ENCODE peak calls at places on chromosomes 2 and 18, in ten cellular contexts. One of them, this sample, is unnamed. For H3K4me1, the result is how much of the 10 kb centered on the place peaks cover.

GRCh38 chr2:6081542-6081872 is 389.3 kb downstream of the SOX11 start:
- DNase-seq in PC-3: no peak
- DNase-seq in stomach: no peak
- DNase-seq in neural progenitor cell: peak
- DNase-seq in adrenal gland: no peak
- DNase-seq in CD8-positive, alpha-beta T cell: no peak
- DNase-seq in endothelial cell of umbilical vein: no peak
- DNase-seq in cardiac muscle cell: no peak
- DNase-seq in heart right ventricle: no peak
- DNase-seq in GM23248: no peak
- DNase-seq in this sample: no peak

GRCh38 chr18:49041677-49042570 is 91.2 kb upstream of the SMAD7 start:
- DNase-seq in CD8-positive, alpha-beta T cell: no peak
- DNase-seq in adrenal gland: peak
- DNase-seq in heart right ventricle: peak
- DNase-seq in GM23248: peak
- DNase-seq in endothelial cell of umbilical vein: peak
- DNase-seq in cardiac muscle cell: peak
- DNase-seq in PC-3: peak
- DNase-seq in neural progenitor cell: peak
- DNase-seq in stomach: peak
- DNase-seq in this sample: peak

GRCh38 chr2:202079289-202079688 is 6.2 kb downstream of the KIAA2012 start:
- DNase-seq in heart right ventricle: no peak
- DNase-seq in cardiac muscle cell: no peak
- DNase-seq in endothelial cell of umbilical vein: no peak
- DNase-seq in GM23248: no peak
- DNase-seq in PC-3: no peak
- DNase-seq in CD8-positive, alpha-beta T cell: no peak
- DNase-seq in adrenal gland: no peak
- DNase-seq in neural progenitor cell: no peak
- DNase-seq in stomach: no peak
- DNase-seq in this sample: no peak

GRCh38 chr2:186592137-186592875 is 2.5 kb downstream of the ITGAV start:
- DNase-seq in CD8-positive, alpha-beta T cell: no peak
- DNase-seq in PC-3: no peak
- DNase-seq in heart right ventricle: no peak
- DNase-seq in stomach: no peak
- DNase-seq in endothelial cell of umbilical vein: peak
- DNase-seq in adrenal gland: no peak
- DNase-seq in cardiac muscle cell: no peak
- DNase-seq in GM23248: peak
- DNase-seq in neural progenitor cell: no peak
- DNase-seq in this sample: no peak

GRCh38 chr2:134679740-134680139 is 39.1 kb downstream of the TMEM163 start:
- DNase-seq in endothelial cell of umbilical vein: no peak
- DNase-seq in PC-3: no peak
- DNase-seq in GM23248: no peak
- DNase-seq in stomach: no peak
- DNase-seq in cardiac muscle cell: no peak
- DNase-seq in adrenal gland: no peak
- DNase-seq in CD8-positive, alpha-beta T cell: no peak
- DNase-seq in neural progenitor cell: no peak
- DNase-seq in heart right ventricle: no peak
- DNase-seq in this sample: no peak

GRCh38 chr18:48228301-48228715 is 180.9 kb downstream of the ZBTB7C start:
- DNase-seq in heart right ventricle: peak
- DNase-seq in PC-3: peak
- DNase-seq in cardiac muscle cell: no peak
- DNase-seq in GM23248: peak
- DNase-seq in CD8-positive, alpha-beta T cell: no peak
- DNase-seq in endothelial cell of umbilical vein: no peak
- DNase-seq in neural progenitor cell: no peak
- DNase-seq in adrenal gland: peak
- DNase-seq in stomach: no peak
- DNase-seq in this sample: peak

GRCh38 chr2:218083352-218083676 is 14.3 kb downstream of the RUFY4 start:
- DNase-seq in GM23248: no peak
- DNase-seq in neural progenitor cell: no peak
- DNase-seq in CD8-positive, alpha-beta T cell: no peak
- DNase-seq in adrenal gland: no peak
- DNase-seq in cardiac muscle cell: no peak
- DNase-seq in endothelial cell of umbilical vein: no peak
- DNase-seq in PC-3: no peak
- DNase-seq in heart right ventricle: no peak
- DNase-seq in stomach: no peak
- DNase-seq in this sample: no peak

GRCh38 chr18:8946046-8946838 is 156.3 kb upstream of the NDUFV2 start:
- DNase-seq in PC-3: peak
- DNase-seq in adrenal gland: no peak
- DNase-seq in heart right ventricle: no peak
- DNase-seq in CD8-positive, alpha-beta T cell: no peak
- DNase-seq in neural progenitor cell: no peak
- DNase-seq in endothelial cell of umbilical vein: no peak
- DNase-seq in cardiac muscle cell: no peak
- DNase-seq in stomach: no peak
- DNase-seq in GM23248: peak
- DNase-seq in this sample: no peak

GRCh38 chr2:108267117-108267516 is 21.6 kb upstream of the SULT1C2 start:
- DNase-seq in GM23248: peak
- DNase-seq in heart right ventricle: no peak
- DNase-seq in CD8-positive, alpha-beta T cell: no peak
- DNase-seq in stomach: no peak
- DNase-seq in endothelial cell of umbilical vein: no peak
- DNase-seq in neural progenitor cell: no peak
- DNase-seq in cardiac muscle cell: no peak
- DNase-seq in adrenal gland: no peak
- DNase-seq in PC-3: peak
- DNase-seq in this sample: no peak

GRCh38 chr2:45834372-45834771 is 182.9 kb downstream of the PRKCE start:
- DNase-seq in neural progenitor cell: no peak
- DNase-seq in CD8-positive, alpha-beta T cell: no peak
- DNase-seq in PC-3: no peak
- DNase-seq in stomach: no peak
- DNase-seq in adrenal gland: no peak
- DNase-seq in GM23248: no peak
- DNase-seq in cardiac muscle cell: no peak
- DNase-seq in endothelial cell of umbilical vein: no peak
- DNase-seq in heart right ventricle: no peak
- DNase-seq in this sample: no peak

GRCh38 chr2:16199882-16200590 is 259.7 kb downstream of the MYCN start:
- DNase-seq in CD8-positive, alpha-beta T cell: no peak
- DNase-seq in endothelial cell of umbilical vein: no peak
- DNase-seq in adrenal gland: no peak
- DNase-seq in GM23248: no peak
- DNase-seq in PC-3: no peak
- DNase-seq in stomach: no peak
- DNase-seq in heart right ventricle: no peak
- DNase-seq in neural progenitor cell: no peak
- DNase-seq in cardiac muscle cell: no peak
- DNase-seq in this sample: no peak

GRCh38 chr18:31436825-31437224 is 10.7 kb upstream of the DSG3 start:
- DNase-seq in cardiac muscle cell: no peak
- DNase-seq in stomach: no peak
- DNase-seq in neural progenitor cell: no peak
- DNase-seq in GM23248: no peak
- DNase-seq in adrenal gland: no peak
- DNase-seq in PC-3: peak
- DNase-seq in CD8-positive, alpha-beta T cell: no peak
- DNase-seq in endothelial cell of umbilical vein: no peak
- DNase-seq in heart right ventricle: no peak
- DNase-seq in this sample: no peak
- H3K4me3 ChIP-seq in cardiac muscle cell: no peak
- H3K4me3 ChIP-seq in stomach: no peak
- H3K4me3 ChIP-seq in neural progenitor cell: no peak
- H3K4me3 ChIP-seq in GM23248: no peak
- H3K4me3 ChIP-seq in adrenal gland: no peak
- H3K4me3 ChIP-seq in PC-3: no peak
- H3K4me3 ChIP-seq in CD8-positive, alpha-beta T cell: no peak
- H3K4me3 ChIP-seq in endothelial cell of umbilical vein: no peak
- H3K4me3 ChIP-seq in heart right ventricle: no peak
- H3K4me3 ChIP-seq in this sample: no peak

DNA sequence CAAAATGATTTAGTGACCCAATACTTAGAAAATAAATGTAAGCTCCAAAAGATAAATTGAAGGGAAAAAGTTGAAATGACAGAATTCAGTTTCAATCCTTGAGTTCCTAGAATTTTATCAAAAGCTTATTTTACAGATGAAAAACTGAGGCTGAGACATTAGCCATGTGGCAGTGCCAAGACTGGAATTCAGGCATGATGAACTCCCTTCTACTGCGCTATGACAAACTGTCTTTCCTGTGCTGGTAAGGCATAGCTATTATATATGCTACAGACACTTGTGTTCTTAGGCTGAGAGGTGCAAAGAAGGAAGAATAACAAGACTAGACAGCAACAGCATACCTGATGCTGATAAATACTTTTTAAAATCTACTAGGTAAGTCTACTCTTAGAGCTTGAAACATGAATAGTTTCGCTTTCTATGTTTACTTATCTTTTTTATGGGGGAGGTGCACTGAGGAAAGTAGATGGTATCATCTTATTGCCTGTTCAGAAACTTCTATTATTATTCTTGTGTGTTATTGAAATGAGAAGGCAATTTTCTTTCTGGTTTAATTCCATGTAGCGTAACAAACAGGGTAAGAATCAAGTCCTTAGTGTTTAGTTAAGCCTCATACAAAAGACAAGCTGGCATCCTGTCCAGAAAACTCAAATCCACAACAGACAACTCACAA is 1.8 kb downstream of the TTC32 start:
- DNase-seq in CD8-positive, alpha-beta T cell: no peak
- DNase-seq in PC-3: peak
- DNase-seq in heart right ventricle: no peak
- DNase-seq in neural progenitor cell: no peak
- DNase-seq in GM23248: peak
- DNase-seq in adrenal gland: no peak
- DNase-seq in endothelial cell of umbilical vein: peak
- DNase-seq in stomach: no peak
- DNase-seq in cardiac muscle cell: no peak
- DNase-seq in this sample: no peak
- H3K27ac ChIP-seq in CD8-positive, alpha-beta T cell: peak
- H3K27ac ChIP-seq in PC-3: peak
- H3K27ac ChIP-seq in heart right ventricle: peak
- H3K27ac ChIP-seq in neural progenitor cell: no peak
- H3K27ac ChIP-seq in GM23248: peak
- H3K27ac ChIP-seq in adrenal gland: no peak
- H3K27ac ChIP-seq in endothelial cell of umbilical vein: peak
- H3K27ac ChIP-seq in stomach: peak
- H3K27ac ChIP-seq in cardiac muscle cell: no peak
- H3K27ac ChIP-seq in this sample: peak

DNA sequence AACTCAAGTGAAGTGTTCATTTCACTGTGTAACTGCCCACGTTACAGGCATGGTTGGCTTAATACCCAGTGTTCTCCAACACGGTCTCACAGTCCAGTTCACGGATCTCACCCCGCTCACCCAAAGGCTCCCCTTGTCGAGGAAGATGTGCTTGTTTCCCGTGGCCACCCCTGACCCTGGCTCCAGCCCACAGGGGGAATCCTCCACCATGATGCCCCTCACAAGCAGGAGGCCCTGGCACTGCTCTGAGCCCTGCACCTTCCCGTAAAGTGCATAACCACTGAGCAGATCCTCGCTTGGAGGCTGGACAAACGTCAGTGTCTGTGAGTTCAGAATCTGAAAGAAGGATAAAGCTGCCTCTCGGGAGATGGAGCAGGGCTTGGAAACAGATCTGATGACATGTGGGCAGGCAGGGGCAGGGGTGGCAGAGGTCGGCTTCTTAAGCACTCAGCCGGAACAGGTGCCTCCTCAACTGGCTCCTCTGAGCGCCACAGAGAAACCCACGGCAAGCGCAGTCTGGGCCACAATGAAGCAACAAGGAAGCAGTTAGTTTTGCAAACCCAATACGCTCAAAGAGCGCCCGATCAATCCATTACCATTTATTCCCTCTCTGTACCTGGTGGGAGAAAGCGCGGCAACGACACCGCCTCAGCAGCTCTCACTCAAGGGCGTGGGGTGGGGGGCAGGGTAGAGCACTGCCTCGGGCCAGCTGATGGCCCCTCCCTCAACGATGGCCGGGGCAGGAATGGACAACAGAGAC is 17.6 kb downstream of the HDAC4 start:
- DNase-seq in GM23248: no peak
- DNase-seq in heart right ventricle: no peak
- DNase-seq in neural progenitor cell: no peak
- DNase-seq in CD8-positive, alpha-beta T cell: no peak
- DNase-seq in cardiac muscle cell: no peak
- DNase-seq in adrenal gland: no peak
- DNase-seq in endothelial cell of umbilical vein: no peak
- DNase-seq in stomach: no peak
- DNase-seq in PC-3: no peak
- DNase-seq in this sample: no peak
- H3K4me1 ChIP-seq in GM23248: under half
- H3K4me1 ChIP-seq in heart right ventricle: under half
- H3K4me1 ChIP-seq in neural progenitor cell: under half
- H3K4me1 ChIP-seq in CD8-positive, alpha-beta T cell: under half
- H3K4me1 ChIP-seq in cardiac muscle cell: under half
- H3K4me1 ChIP-seq in adrenal gland: under half
- H3K4me1 ChIP-seq in endothelial cell of umbilical vein: under half
- H3K4me1 ChIP-seq in stomach: under half
- H3K4me1 ChIP-seq in PC-3: under half
- H3K4me1 ChIP-seq in this sample: under half

GRCh38 chr2:187655001-187655400 is 100.8 kb upstream of the TFPI start:
- DNase-seq in endothelial cell of umbilical vein: no peak
- DNase-seq in heart right ventricle: no peak
- DNase-seq in CD8-positive, alpha-beta T cell: no peak
- DNase-seq in cardiac muscle cell: no peak
- DNase-seq in adrenal gland: no peak
- DNase-seq in GM23248: no peak
- DNase-seq in PC-3: no peak
- DNase-seq in neural progenitor cell: no peak
- DNase-seq in stomach: no peak
- DNase-seq in this sample: no peak

GRCh38 chr2:187658952-187659525 is 104.8 kb upstream of the TFPI start:
- DNase-seq in endothelial cell of umbilical vein: peak
- DNase-seq in PC-3: peak
- DNase-seq in cardiac muscle cell: peak
- DNase-seq in CD8-positive, alpha-beta T cell: no peak
- DNase-seq in GM23248: peak
- DNase-seq in neural progenitor cell: peak
- DNase-seq in adrenal gland: no peak
- DNase-seq in heart right ventricle: no peak
- DNase-seq in stomach: no peak
- DNase-seq in this sample: no peak

GRCh38 chr2:187654535-187654934 is 100.3 kb upstream of the TFPI start:
- DNase-seq in PC-3: peak
- DNase-seq in stomach: peak
- DNase-seq in neural progenitor cell: no peak
- DNase-seq in endothelial cell of umbilical vein: no peak
- DNase-seq in adrenal gland: no peak
- DNase-seq in GM23248: no peak
- DNase-seq in cardiac muscle cell: no peak
- DNase-seq in heart right ventricle: peak
- DNase-seq in CD8-positive, alpha-beta T cell: no peak
- DNase-seq in this sample: no peak

DNA sequence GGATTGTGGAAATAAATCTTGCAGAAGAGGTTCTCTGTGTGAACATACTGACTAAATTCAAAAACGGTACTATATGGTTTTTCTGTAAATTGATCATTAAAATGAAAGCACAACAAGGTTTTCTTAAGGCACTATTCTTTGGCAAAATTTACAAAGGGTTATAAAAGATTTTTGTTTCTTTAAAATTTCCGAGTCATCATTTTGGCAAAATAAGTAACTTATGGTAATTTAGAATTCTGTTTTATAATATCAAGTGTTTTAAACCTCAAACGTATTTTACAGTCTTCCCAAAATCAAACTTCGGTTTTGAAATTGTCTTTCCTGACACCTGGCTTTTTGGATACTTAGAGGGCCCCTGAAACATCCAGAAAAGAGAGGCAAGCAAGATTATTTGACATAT is 101.9 kb upstream of the TFPI start:
- DNase-seq in stomach: no peak
- DNase-seq in GM23248: no peak
- DNase-seq in endothelial cell of umbilical vein: no peak
- DNase-seq in neural progenitor cell: no peak
- DNase-seq in PC-3: no peak
- DNase-seq in heart right ventricle: no peak
- DNase-seq in CD8-positive, alpha-beta T cell: no peak
- DNase-seq in adrenal gland: no peak
- DNase-seq in cardiac muscle cell: no peak
- DNase-seq in this sample: no peak
- H3K4me3 ChIP-seq in stomach: no peak
- H3K4me3 ChIP-seq in GM23248: no peak
- H3K4me3 ChIP-seq in endothelial cell of umbilical vein: no peak
- H3K4me3 ChIP-seq in neural progenitor cell: no peak
- H3K4me3 ChIP-seq in PC-3: no peak
- H3K4me3 ChIP-seq in heart right ventricle: no peak
- H3K4me3 ChIP-seq in CD8-positive, alpha-beta T cell: no peak
- H3K4me3 ChIP-seq in adrenal gland: no peak
- H3K4me3 ChIP-seq in cardiac muscle cell: no peak
- H3K4me3 ChIP-seq in this sample: no peak

This sample was measured in right atrium auricular region.